ENCODE peak calls at places on chromosomes 11 and 22, in six cellular contexts. B, H, O, P, T and M are unnamed samples.

GRCh38 chr22:50626856-50627451 is 998 bp downstream of the ARSA start:
- DNase-seq in B (no peak), H (no peak), O (no peak), P (no peak), T (no peak), M (no peak)

GRCh38 chr11:18773681-18774080 is 17.9 kb downstream of the PTPN5 start:
- DNase-seq in B (no peak), H (no peak), O (no peak), P (no peak), T (no peak), M (no peak)

GRCh38 chr11:65491614-65492386 is 7.0 kb upstream of the MALAT1 start:
- DNase-seq in B (peak), H (peak), O (peak), P (no peak), T (peak), M (no peak)

GRCh38 chr11:65045061-65045460 is 4.1 kb downstream of the SAC3D1 start:
- DNase-seq in B (no peak), H (no peak), O (no peak), P (no peak), T (no peak), M (no peak)

GRCh38 chr11:2671748-2672147 is 28.0 kb downstream of the KCNQ1OT1 start:
- DNase-seq in B (no peak), H (no peak), O (no peak), P (no peak), T (no peak), M (no peak)

GRCh38 chr11:2348986-2349385 is 28.1 kb upstream of the CD81 start:
- DNase-seq in B (no peak), H (peak), O (no peak), P (no peak), T (no peak), M (no peak)

GRCh38 chr11:69295995-69296889 is 2.3 kb downstream of the MYEOV start:
- DNase-seq in B (no peak), H (peak), O (no peak), P (no peak), T (no peak), M (no peak)

GRCh38 chr11:1837171-1838076 is 1.4 kb upstream of the TNNI2 start:
- DNase-seq in B (peak), H (peak), O (peak), P (peak), T (peak), M (peak)

GRCh38 chr22:21642584-21643448 is 714 bp downstream of the SDF2L1 start:
- DNase-seq in B (peak), H (peak), O (peak), P (peak), T (peak), M (peak)

GRCh38 chr22:22037229-22037628 is 54.6 kb upstream of the TOP3B start:
- DNase-seq in B (no peak), H (no peak), O (peak), P (no peak), T (no peak), M (no peak)

GRCh38 chr11:104219081-104219480 is 55.1 kb upstream of the PDGFD start:
- DNase-seq in B (no peak), H (no peak), O (no peak), P (no peak), T (no peak), M (no peak)

GRCh38 chr22:22810018-22810427 is 77.6 kb upstream of the IGLL5 start:
- DNase-seq in B (no peak), H (peak), O (peak), P (no peak), T (peak), M (peak)

GRCh38 chr11:57321388-57321995 is 3.3 kb downstream of the TNKS1BP1 start:
- DNase-seq in B (no peak), H (no peak), O (no peak), P (no peak), T (no peak), M (no peak)

GRCh38 chr22:17754233-17754925 is 19.9 kb downstream of the BID start:
- DNase-seq in B (peak), H (no peak), O (peak), P (no peak), T (no peak), M (no peak)